ENCODE peak calls at places on chromosomes 16 and 17, in six cellular contexts. One of them, this sample, is unnamed.

GRCh38 chr16:3957344-3957980 is 76.9 kb upstream of the CREBBP start:
- DNase-seq in astrocyte: no peak
- DNase-seq in endodermal cell: peak
- DNase-seq in heart left ventricle: no peak
- DNase-seq in H1: no peak
- DNase-seq in pancreas: no peak
- DNase-seq in this sample: no peak

GRCh38 chr16:4591191-4591590 is 23.5 kb downstream of the UBALD1 start:
- DNase-seq in astrocyte: no peak
- DNase-seq in endodermal cell: peak
- DNase-seq in heart left ventricle: no peak
- DNase-seq in H1: no peak
- DNase-seq in pancreas: no peak
- DNase-seq in this sample: no peak

GRCh38 chr17:13027246-13027645 is 9.4 kb upstream of the ELAC2 start:
- DNase-seq in astrocyte: no peak
- DNase-seq in endodermal cell: no peak
- DNase-seq in heart left ventricle: no peak
- DNase-seq in H1: no peak
- DNase-seq in pancreas: no peak
- DNase-seq in this sample: no peak

GRCh38 chr17:65181237-65182061 is 44.3 kb downstream of the RGS9 start:
- DNase-seq in astrocyte: no peak
- DNase-seq in endodermal cell: no peak
- DNase-seq in heart left ventricle: no peak
- DNase-seq in H1: no peak
- DNase-seq in pancreas: no peak
- DNase-seq in this sample: no peak

GRCh38 chr17:57366558-57367351 is 110.4 kb downstream of the MSI2 start:
- DNase-seq in astrocyte: no peak
- DNase-seq in endodermal cell: no peak
- DNase-seq in heart left ventricle: peak
- DNase-seq in H1: no peak
- DNase-seq in pancreas: no peak
- DNase-seq in this sample: peak

GRCh38 chr17:62722625-62723024 is 85.5 kb downstream of the MARCHF10 start:
- DNase-seq in astrocyte: no peak
- DNase-seq in endodermal cell: no peak
- DNase-seq in heart left ventricle: no peak
- DNase-seq in H1: no peak
- DNase-seq in pancreas: no peak
- DNase-seq in this sample: no peak

GRCh38 chr16:67543036-67543435 is 14.4 kb downstream of the RIPOR1 start:
- DNase-seq in astrocyte: no peak
- DNase-seq in endodermal cell: no peak
- DNase-seq in heart left ventricle: no peak
- DNase-seq in H1: no peak
- DNase-seq in pancreas: no peak
- DNase-seq in this sample: no peak

GRCh38 chr16:3819741-3820724 is 60.5 kb downstream of the CREBBP start:
- DNase-seq in astrocyte: peak
- DNase-seq in endodermal cell: no peak
- DNase-seq in heart left ventricle: peak
- DNase-seq in H1: no peak
- DNase-seq in pancreas: peak
- DNase-seq in this sample: peak

GRCh38 chr17:20158580-20158979 is 149.4 kb downstream of the SPECC1 start:
- DNase-seq in astrocyte: no peak
- DNase-seq in endodermal cell: no peak
- DNase-seq in heart left ventricle: no peak
- DNase-seq in H1: no peak
- DNase-seq in pancreas: no peak
- DNase-seq in this sample: no peak

GRCh38 chr16:85514601-85515318 is 98.4 kb upstream of the GSE1 start:
- DNase-seq in astrocyte: peak
- DNase-seq in endodermal cell: peak
- DNase-seq in heart left ventricle: peak
- DNase-seq in H1: no peak
- DNase-seq in pancreas: peak
- DNase-seq in this sample: no peak

GRCh38 chr16:86181526-86181925 is 282.6 kb downstream of the IRF8 start:
- DNase-seq in astrocyte: no peak
- DNase-seq in endodermal cell: no peak
- DNase-seq in heart left ventricle: no peak
- DNase-seq in H1: no peak
- DNase-seq in pancreas: no peak
- DNase-seq in this sample: peak

GRCh38 chr16:27232061-27232841 is 28.9 kb downstream of the KDM8 start:
- DNase-seq in astrocyte: peak
- DNase-seq in endodermal cell: no peak
- DNase-seq in heart left ventricle: no peak
- DNase-seq in H1: no peak
- DNase-seq in pancreas: no peak
- DNase-seq in this sample: no peak

GRCh38 chr17:73308017-73308823 is 3.6 kb downstream of the CDC42EP4 start:
- DNase-seq in astrocyte: peak
- DNase-seq in endodermal cell: peak
- DNase-seq in heart left ventricle: peak
- DNase-seq in H1: no peak
- DNase-seq in pancreas: peak
- DNase-seq in this sample: peak

GRCh38 chr17:66952031-66952524 is 12.4 kb upstream of the CACNG4 start:
- DNase-seq in astrocyte: peak
- DNase-seq in endodermal cell: peak
- DNase-seq in heart left ventricle: no peak
- DNase-seq in H1: no peak
- DNase-seq in pancreas: no peak
- DNase-seq in this sample: no peak

GRCh38 chr17:34872640-34873039 is 88.6 kb downstream of the CCT6B start:
- DNase-seq in astrocyte: no peak
- DNase-seq in endodermal cell: no peak
- DNase-seq in heart left ventricle: no peak
- DNase-seq in H1: no peak
- DNase-seq in pancreas: no peak
- DNase-seq in this sample: no peak
- H3K4me3 ChIP-seq in astrocyte: no peak
- H3K4me3 ChIP-seq in endodermal cell: no peak
- H3K4me3 ChIP-seq in heart left ventricle: no peak
- H3K4me3 ChIP-seq in H1: no peak
- H3K4me3 ChIP-seq in pancreas: no peak
- H3K4me3 ChIP-seq in this sample: no peak

DNA sequence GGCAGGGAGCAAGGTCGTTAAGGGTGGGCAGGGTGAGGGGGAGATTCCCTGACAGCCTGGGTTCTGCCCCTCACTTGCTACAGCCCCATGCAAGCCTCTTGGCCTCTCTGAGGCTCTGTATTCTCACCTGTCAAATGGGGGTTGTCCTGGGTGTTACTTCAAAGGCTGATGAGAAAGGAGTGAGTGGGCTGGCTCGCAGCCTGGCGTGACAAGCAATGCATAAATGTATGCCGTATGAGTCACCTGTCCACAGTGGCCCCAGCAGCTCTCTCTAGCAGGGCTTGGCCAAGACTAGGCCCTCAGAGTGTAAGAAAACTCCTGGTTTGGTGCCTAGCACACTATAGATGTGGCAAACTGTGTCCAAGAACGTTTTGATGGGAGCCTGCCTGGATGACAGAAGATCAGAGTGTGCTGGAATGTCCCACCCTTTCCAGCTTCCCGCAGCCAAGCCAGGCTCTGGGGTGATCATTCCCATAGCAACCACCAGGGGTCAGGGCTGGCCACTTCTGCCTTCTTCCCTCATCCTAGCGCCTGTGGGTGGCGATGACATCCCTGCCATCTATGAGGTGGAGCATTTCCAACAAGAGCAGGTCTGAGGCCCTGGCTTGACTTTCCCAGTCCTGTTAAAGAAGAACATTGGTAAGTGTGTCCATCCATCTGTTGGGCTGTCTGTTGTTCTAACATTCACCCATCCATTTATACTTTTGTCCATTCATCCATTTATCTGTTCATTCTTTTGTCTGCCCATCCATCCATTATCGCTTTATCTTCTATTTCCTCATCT is 37.2 kb upstream of the ADGRG1 start:
- DNase-seq in astrocyte: peak
- DNase-seq in endodermal cell: peak
- DNase-seq in heart left ventricle: peak
- DNase-seq in H1: peak
- DNase-seq in pancreas: peak
- DNase-seq in this sample: peak
- H3K27ac ChIP-seq in astrocyte: peak
- H3K27ac ChIP-seq in endodermal cell: no peak
- H3K27ac ChIP-seq in heart left ventricle: no peak
- H3K27ac ChIP-seq in H1: no peak
- H3K27ac ChIP-seq in pancreas: no peak
- H3K27ac ChIP-seq in this sample: no peak

GRCh38 chr17:68195667-68196393 is 52.0 kb upstream of the AMZ2 start:
- DNase-seq in astrocyte: no peak
- DNase-seq in endodermal cell: peak
- DNase-seq in heart left ventricle: peak
- DNase-seq in H1: peak
- DNase-seq in pancreas: no peak
- DNase-seq in this sample: no peak
- H3K4me3 ChIP-seq in astrocyte: no peak
- H3K4me3 ChIP-seq in endodermal cell: no peak
- H3K4me3 ChIP-seq in heart left ventricle: peak
- H3K4me3 ChIP-seq in H1: peak
- H3K4me3 ChIP-seq in pancreas: peak
- H3K4me3 ChIP-seq in this sample: no peak

GRCh38 chr16:1942810-1943726 is at the start of gene MSRB1:
- DNase-seq in astrocyte: peak
- DNase-seq in endodermal cell: peak
- DNase-seq in heart left ventricle: peak
- DNase-seq in H1: peak
- DNase-seq in pancreas: peak
- DNase-seq in this sample: peak

GRCh38 chr16:1944612-1945199 is 1.7 kb upstream of the MSRB1 start:
- DNase-seq in astrocyte: no peak
- DNase-seq in endodermal cell: no peak
- DNase-seq in heart left ventricle: no peak
- DNase-seq in H1: no peak
- DNase-seq in pancreas: peak
- DNase-seq in this sample: no peak

GRCh38 chr16:1941162-1941923 is 1.7 kb downstream of the MSRB1 start:
- DNase-seq in astrocyte: peak
- DNase-seq in endodermal cell: peak
- DNase-seq in heart left ventricle: no peak
- DNase-seq in H1: no peak
- DNase-seq in pancreas: peak
- DNase-seq in this sample: no peak

GRCh38 chr16:1940273-1941161 is 2.5 kb downstream of the MSRB1 start:
- DNase-seq in astrocyte: no peak
- DNase-seq in endodermal cell: peak
- DNase-seq in heart left ventricle: no peak
- DNase-seq in H1: no peak
- DNase-seq in pancreas: peak
- DNase-seq in this sample: no peak

DNA sequence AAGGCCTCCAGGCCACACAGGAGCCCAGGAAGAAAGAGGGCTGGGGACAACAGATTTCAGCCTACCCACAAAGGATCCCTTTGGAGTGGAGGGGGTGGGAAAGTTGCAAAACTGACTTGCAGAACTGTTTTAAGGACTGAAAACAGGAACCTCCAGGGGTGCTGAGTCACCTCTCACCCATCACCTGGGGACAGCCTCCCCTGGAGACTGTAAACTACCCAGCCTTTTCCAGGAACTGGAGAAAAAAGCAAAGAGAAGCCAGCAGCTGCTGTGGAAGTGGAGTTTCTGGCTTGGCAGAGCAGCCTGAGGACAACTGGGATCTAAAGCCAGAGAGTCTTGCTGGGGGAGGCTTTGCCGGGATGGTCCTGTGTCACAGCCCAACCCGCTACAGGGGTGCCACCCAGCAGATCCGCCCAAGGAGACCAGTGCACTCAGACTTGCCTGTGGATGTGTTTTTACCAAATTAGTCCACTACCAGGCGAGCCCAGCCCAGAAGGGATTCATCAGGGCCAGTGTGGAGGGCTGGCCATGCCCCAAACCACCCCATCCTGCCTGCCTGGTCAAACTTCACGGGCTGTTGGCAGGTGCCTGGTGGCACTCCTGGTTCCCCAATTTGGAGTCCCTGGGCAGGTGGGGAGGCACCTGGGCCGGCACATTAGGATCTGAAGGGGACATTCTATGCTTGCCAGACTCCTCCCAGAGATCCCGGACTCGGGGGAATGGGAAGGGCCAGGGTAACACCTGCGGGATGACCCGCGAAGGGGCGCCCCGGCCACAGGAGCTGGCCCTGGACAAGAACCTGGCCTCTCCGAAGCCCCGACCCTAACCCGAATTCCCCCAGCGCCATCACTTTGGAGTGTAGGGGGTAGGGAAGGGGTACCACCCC is 832 bp downstream of the MSRB1 start:
- DNase-seq in astrocyte: no peak
- DNase-seq in endodermal cell: peak
- DNase-seq in heart left ventricle: no peak
- DNase-seq in H1: no peak
- DNase-seq in pancreas: peak
- DNase-seq in this sample: no peak
- H3K27ac ChIP-seq in astrocyte: peak
- H3K27ac ChIP-seq in endodermal cell: no peak
- H3K27ac ChIP-seq in heart left ventricle: peak
- H3K27ac ChIP-seq in H1: no peak
- H3K27ac ChIP-seq in pancreas: peak
- H3K27ac ChIP-seq in this sample: no peak

DNA sequence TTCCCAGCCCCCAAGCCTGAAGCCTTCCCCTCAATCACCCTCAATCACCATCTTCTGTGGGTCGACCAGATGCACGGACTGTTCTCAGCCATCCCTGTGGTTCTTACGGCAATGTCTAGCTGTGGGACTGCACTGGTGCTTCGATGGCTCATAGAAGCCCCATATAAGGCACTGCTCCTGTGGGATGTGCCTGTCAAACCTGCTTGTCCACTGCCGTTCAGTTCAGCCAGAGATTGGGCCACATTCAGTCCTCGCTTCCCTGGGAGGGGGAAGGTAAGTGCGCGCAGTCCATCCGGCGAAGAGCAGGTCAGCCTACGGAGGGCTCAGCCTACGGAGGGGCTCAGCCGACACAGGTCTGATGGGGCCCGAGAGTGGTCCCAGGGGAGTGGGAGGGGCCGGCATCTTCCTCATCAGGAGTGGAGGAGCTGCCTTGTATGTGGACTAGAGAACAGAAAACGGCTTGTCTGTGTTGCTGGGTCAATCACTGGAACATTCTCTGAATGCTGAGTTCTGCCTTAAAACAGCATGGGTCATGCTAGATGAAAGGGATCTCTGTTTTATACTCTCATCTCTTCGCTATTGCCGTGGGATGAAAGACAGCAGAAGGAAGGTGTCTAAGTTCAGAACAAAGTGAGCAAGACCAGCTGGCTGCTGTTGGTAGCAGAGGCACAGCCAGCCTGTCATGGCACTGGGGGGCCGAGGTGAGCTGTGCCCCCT is at the start of gene CARD14:
- DNase-seq in astrocyte: no peak
- DNase-seq in endodermal cell: no peak
- DNase-seq in heart left ventricle: no peak
- DNase-seq in H1: no peak
- DNase-seq in pancreas: no peak
- DNase-seq in this sample: no peak
- H3K4me3 ChIP-seq in astrocyte: no peak
- H3K4me3 ChIP-seq in endodermal cell: no peak
- H3K4me3 ChIP-seq in heart left ventricle: no peak
- H3K4me3 ChIP-seq in H1: no peak
- H3K4me3 ChIP-seq in pancreas: no peak
- H3K4me3 ChIP-seq in this sample: no peak

GRCh38 chr17:27535975-27536374 is 79.7 kb downstream of the KSR1 start:
- DNase-seq in astrocyte: peak
- DNase-seq in endodermal cell: no peak
- DNase-seq in heart left ventricle: no peak
- DNase-seq in H1: no peak
- DNase-seq in pancreas: no peak
- DNase-seq in this sample: no peak
- H3K27ac ChIP-seq in astrocyte: peak
- H3K27ac ChIP-seq in endodermal cell: peak
- H3K27ac ChIP-seq in heart left ventricle: no peak
- H3K27ac ChIP-seq in H1: no peak
- H3K27ac ChIP-seq in pancreas: peak
- H3K27ac ChIP-seq in this sample: no peak